ENCODE peak calls at places on chromosome 2, in seven cellular contexts. V is HepG2, H is HCT116, Z is SK-N-SH, D is GM12878, N is K562, Q is H1. O is an unnamed sample.

GRCh38 chr2:7795358-7796199 is 878.4 kb downstream of the RNF144A start:
- DNase-seq in V (no peak), N (no peak), H (no peak), Z (no peak), D (no peak), Q (no peak), O (no peak)

GRCh38 chr2:37005118-37005868 is 39.0 kb upstream of the STRN start:
- DNase-seq in V (peak), D (peak), N (peak), H (no peak), Q (no peak), Z (peak), O (peak)

GRCh38 chr2:88950010-88950409 is 258.5 kb downstream of the RPIA start:
- DNase-seq in H (no peak), N (peak), V (peak), Z (no peak), Q (no peak), D (no peak), O (no peak)

GRCh38 chr2:63699549-63699839 is 110.7 kb downstream of the MDH1 start:
- DNase-seq in Z (no peak), Q (no peak), V (no peak), H (no peak), N (no peak), D (no peak), O (no peak)

GRCh38 chr2:44769349-44770005 is 172.0 kb upstream of the SIX3 start:
- DNase-seq in N (no peak), V (no peak), D (no peak), Z (peak), H (no peak), Q (no peak), O (no peak)

GRCh38 chr2:126891681-126892500 is 6.8 kb upstream of the TEX51 start:
- DNase-seq in N (no peak), D (no peak), V (no peak), Q (no peak), H (no peak), Z (no peak), O (no peak)

GRCh38 chr2:58976374-58977055 is 735.4 kb upstream of the FANCL start:
- DNase-seq in V (no peak), Q (no peak), Z (no peak), N (no peak), H (no peak), D (no peak), O (peak)

GRCh38 chr2:214881647-214882205 is 72.2 kb upstream of the BARD1 start:
- DNase-seq in D (peak), V (no peak), H (no peak), N (no peak), Q (no peak), Z (no peak), O (peak)

GRCh38 chr2:160073284-160073888 is 11.0 kb upstream of the PLA2R1 start:
- DNase-seq in Z (no peak), H (no peak), D (no peak), V (peak), N (no peak), Q (no peak), O (no peak)

GRCh38 chr2:180715044-180715443 is 265.4 kb upstream of the UBE2E3 start:
- DNase-seq in D (no peak), Z (no peak), N (no peak), H (no peak), Q (no peak), V (no peak), O (peak)

GRCh38 chr2:190382851-190383250 is 25.3 kb upstream of the MFSD6 start:
- DNase-seq in D (peak), H (peak), V (peak), Q (no peak), N (peak), Z (peak), O (peak)

GRCh38 chr2:18814387-18814786 is 225.0 kb upstream of the NT5C1B start:
- DNase-seq in Q (no peak), N (no peak), H (no peak), D (no peak), Z (no peak), V (no peak), O (no peak)

GRCh38 chr2:188519133-188519532 is 227.5 kb downstream of the GULP1 start:
- DNase-seq in Z (no peak), V (no peak), N (no peak), H (no peak), Q (no peak), D (no peak), O (no peak)

DNA sequence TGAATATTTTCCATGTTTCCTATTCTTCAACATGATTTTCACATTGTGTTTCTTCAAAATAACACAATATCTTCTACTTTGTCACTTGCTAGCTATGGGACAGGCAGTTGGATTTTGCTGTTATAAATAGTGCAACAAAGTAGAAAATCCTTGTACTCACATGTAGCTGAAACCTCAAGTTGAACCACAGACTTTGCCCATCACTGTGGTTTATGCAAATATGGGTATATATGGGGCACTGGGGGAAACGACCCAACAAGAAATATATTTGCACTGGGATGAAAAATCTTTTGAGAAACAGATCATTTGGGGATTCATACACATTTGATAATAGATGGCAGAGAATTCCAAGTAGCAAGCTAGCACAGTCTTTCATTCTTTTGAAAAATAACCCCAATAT is 486.3 kb upstream of the MAP2 start:
- DNase-seq in N (no peak), D (no peak), H (no peak), V (no peak), Z (no peak), Q (no peak), O (no peak)
- TF ChIP-seq JUND in N (no peak), D (no peak), H (no peak), V (no peak), Z (no peak), Q (no peak), O (no peak)

GRCh38 chr2:118845005-118845842 is 2.2 kb downstream of the EN1 start:
- DNase-seq in D (no peak), Q (peak), N (peak), H (no peak), V (no peak), Z (peak), O (no peak)
- TF ChIP-seq JUND in D (no peak), Q (no peak), N (no peak), H (no peak), V (no peak), Z (no peak), O (no peak)

GRCh38 chr2:155727097-155727906 is 605.2 kb downstream of the NR4A2 start:
- DNase-seq in V (no peak), H (no peak), Q (no peak), N (no peak), Z (no peak), D (no peak), O (no peak)

GRCh38 chr2:155733091-155733870 is 599.2 kb downstream of the NR4A2 start:
- DNase-seq in H (no peak), V (no peak), Z (no peak), Q (no peak), D (no peak), N (no peak), O (no peak)
- TF ChIP-seq JUND in H (no peak), V (no peak), Z (no peak), Q (no peak), D (no peak), N (no peak), O (no peak)

GRCh38 chr2:235827585-235827992 is 333.7 kb downstream of the AGAP1 start:
- DNase-seq in Q (no peak), D (no peak), N (no peak), Z (no peak), H (peak), V (no peak), O (no peak)
- TF ChIP-seq JUND in Q (no peak), D (no peak), N (no peak), Z (no peak), H (peak), V (no peak), O (no peak)

GRCh38 chr2:130835766-130836015 is 1.0 kb upstream of the ARHGEF4 start:
- DNase-seq in N (no peak), Z (no peak), V (no peak), Q (no peak), D (no peak), H (no peak), O (no peak)
- TF ChIP-seq JUND in N (no peak), Z (no peak), V (no peak), Q (no peak), D (no peak), H (no peak), O (no peak)

GRCh38 chr2:31429759-31430438 is 15.4 kb upstream of the XDH start:
- DNase-seq in Q (no peak), Z (no peak), V (no peak), D (no peak), H (peak), N (no peak), O (no peak)

GRCh38 chr2:31428001-31428418 is 13.5 kb upstream of the XDH start:
- DNase-seq in H (no peak), Z (no peak), N (no peak), D (no peak), Q (peak), V (peak), O (no peak)

GRCh38 chr2:31429040-31429439 is 14.5 kb upstream of the XDH start:
- DNase-seq in D (no peak), N (no peak), Z (no peak), H (no peak), Q (no peak), V (no peak), O (no peak)

GRCh38 chr2:31421634-31422033 is 7.1 kb upstream of the XDH start:
- DNase-seq in Q (no peak), Z (no peak), D (no peak), V (no peak), N (no peak), H (no peak), O (no peak)

DNA sequence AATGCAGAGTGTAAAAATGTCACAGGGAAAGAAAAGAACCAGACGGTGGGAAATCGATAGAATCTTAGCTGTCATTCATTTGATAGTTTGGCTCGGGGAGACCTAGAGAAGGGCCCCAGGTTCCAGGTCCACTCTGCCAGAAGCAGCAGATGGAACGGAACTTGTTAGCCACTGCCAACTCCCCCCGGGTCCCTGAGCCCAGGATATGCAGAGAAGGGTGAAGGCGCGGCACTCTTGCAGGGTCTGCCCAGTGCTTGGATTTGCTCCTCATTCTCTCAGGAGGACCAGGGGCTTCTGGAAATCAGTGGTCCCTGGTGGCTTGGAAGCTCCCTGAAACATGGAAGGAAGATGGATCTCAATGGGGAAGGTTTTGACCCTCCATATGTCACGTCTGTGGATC is 11.6 kb upstream of the XDH start:
- DNase-seq in Z (no peak), N (no peak), H (no peak), Q (no peak), D (no peak), V (no peak), O (no peak)
- TF ChIP-seq JUND in Z (no peak), N (no peak), H (no peak), Q (no peak), D (no peak), V (no peak), O (no peak)